ENCODE peak calls at places on chromosomes 5 and 9, in four cellular contexts. B is K562, F is GM12891, J is GM12878. P is an unnamed sample.

GRCh38 chr5:40838076-40838475 is 3.1 kb upstream of the RPL37 start:
- DNase-seq in B (no peak), J (no peak), F (no peak), P (no peak)

GRCh38 chr9:77647659-77648457 is at the start of gene GNA14:
- DNase-seq in J (no peak), B (no peak), F (peak; percentile 11), P (no peak)

GRCh38 chr9:121483473-121484031 is 16.1 kb downstream of the GGTA1 start:
- DNase-seq in F (no peak), J (no peak), B (no peak), P (no peak)

GRCh38 chr9:126514037-126514821 is 99.5 kb upstream of the LMX1B start:
- DNase-seq in F (peak; percentile 52), B (peak; percentile 93), J (no peak), P (no peak)

GRCh38 chr9:112179816-112180215 is 4.7 kb upstream of the SUSD1 start:
- DNase-seq in B (no peak), F (no peak), J (no peak), P (no peak)

GRCh38 chr9:110650261-110650660 is 18.3 kb upstream of the MUSK start:
- DNase-seq in J (no peak), F (no peak), B (no peak), P (no peak)

GRCh38 chr9:97907632-97908031 is 14.7 kb downstream of the TRMO start:
- DNase-seq in F (no peak), J (no peak), B (no peak), P (no peak)

GRCh38 chr5:16574789-16575785 is 41.7 kb downstream of the RETREG1 start:
- DNase-seq in J (no peak), F (no peak), B (no peak), P (no peak)

GRCh38 chr5:157602505-157602904 is 26.9 kb upstream of the ADAM19 start:
- DNase-seq in B (no peak), J (no peak), F (no peak), P (no peak)

GRCh38 chr9:106862946-106863740 is at the start of gene ZNF462:
- DNase-seq in B (no peak), F (no peak), J (no peak), P (no peak)

GRCh38 chr5:136025900-136026299 is 2.9 kb upstream of the TGFBI start:
- DNase-seq in J (no peak), F (no peak), B (no peak), P (no peak)

GRCh38 chr9:91483189-91483691 is 59.6 kb upstream of the NFIL3 start:
- DNase-seq in J (no peak), B (no peak), F (no peak), P (no peak)

GRCh38 chr5:74201334-74202081 is 439.0 kb downstream of the ENC1 start:
- DNase-seq in B (no peak), F (no peak), J (peak; percentile 63), P (no peak)

GRCh38 chr9:111711548-111711947 is 50.1 kb downstream of the GNG10 start:
- DNase-seq in B (no peak), J (no peak), F (no peak), P (no peak)

GRCh38 chr5:113538313-113538712 is 24.8 kb downstream of the YTHDC2 start:
- DNase-seq in B (no peak), F (no peak), J (no peak), P (no peak)

GRCh38 chr5:160445132-160445531 is 23.5 kb downstream of the PTTG1 start:
- DNase-seq in B (no peak), J (no peak), F (no peak), P (no peak)

GRCh38 chr9:128244443-128245226 is 31.2 kb downstream of the GOLGA2 start:
- DNase-seq in F (no peak), B (peak; percentile 76), J (no peak), P (peak; percentile 89)

GRCh38 chr5:91641730-91642350 is 258.7 kb upstream of the ARRDC3 start:
- DNase-seq in B (peak; percentile 25), J (no peak), F (no peak), P (no peak)

GRCh38 chr5:68454766-68455165 is 239.2 kb downstream of the PIK3R1 start:
- DNase-seq in J (no peak), F (no peak), B (no peak), P (no peak)

GRCh38 chr9:35489313-35490154 is at the start of gene RUSC2:
- DNase-seq in B (peak; percentile 76), J (no peak), F (peak; percentile 26), P (peak; percentile 64)

GRCh38 chr5:156414381-156414780 is 87.4 kb downstream of the SGCD start:
- DNase-seq in B (no peak), F (no peak), J (no peak), P (no peak)

GRCh38 chr5:128121679-128122078 is 38.1 kb downstream of the SLC12A2 start:
- DNase-seq in B (no peak), F (no peak), J (no peak), P (no peak)
- TF ChIP-seq SPI1 in B (no peak), F (no peak), J (no peak), P (no peak)

DNA sequence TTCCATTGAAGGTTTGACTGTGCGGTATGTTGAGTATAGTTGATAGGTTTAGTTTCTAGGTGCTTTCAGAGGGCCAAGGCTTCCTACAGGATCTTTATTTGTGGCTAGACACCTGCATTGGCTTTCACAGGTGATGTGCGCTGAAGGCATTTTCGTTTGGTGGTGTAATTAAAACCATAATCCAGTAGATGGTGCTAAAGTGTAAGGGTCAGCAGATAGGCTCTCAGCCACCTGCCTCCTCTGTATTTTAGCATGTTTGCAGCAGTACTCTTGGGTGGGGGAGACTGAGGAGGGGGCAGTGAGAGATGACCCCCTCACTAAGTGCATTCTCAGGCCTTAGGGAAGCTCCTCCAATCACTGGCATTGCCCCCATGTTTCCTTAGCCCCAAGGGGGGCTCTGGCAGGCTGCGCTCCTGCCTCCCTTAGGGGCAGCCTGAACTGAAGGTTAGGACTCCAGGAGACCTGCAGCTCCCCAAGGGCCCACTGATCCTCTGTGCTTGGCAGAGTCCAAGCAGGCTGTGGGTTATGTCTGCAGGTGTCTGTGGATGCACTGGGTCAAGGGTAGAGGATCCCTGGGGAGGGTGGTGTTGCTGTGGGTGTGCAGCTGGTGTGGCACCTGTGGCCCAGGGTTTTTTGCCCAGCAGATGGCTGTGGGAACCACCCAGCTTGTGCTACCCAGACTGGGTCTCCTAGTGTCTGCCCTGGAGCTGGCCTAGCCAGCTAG is 23.4 kb downstream of the CDK20 start:
- DNase-seq in F (no peak), J (no peak), B (peak; percentile 55), P (peak; percentile 7)
- TF ChIP-seq SPI1 in F (no peak), J (no peak), B (no peak), P (no peak)

DNA sequence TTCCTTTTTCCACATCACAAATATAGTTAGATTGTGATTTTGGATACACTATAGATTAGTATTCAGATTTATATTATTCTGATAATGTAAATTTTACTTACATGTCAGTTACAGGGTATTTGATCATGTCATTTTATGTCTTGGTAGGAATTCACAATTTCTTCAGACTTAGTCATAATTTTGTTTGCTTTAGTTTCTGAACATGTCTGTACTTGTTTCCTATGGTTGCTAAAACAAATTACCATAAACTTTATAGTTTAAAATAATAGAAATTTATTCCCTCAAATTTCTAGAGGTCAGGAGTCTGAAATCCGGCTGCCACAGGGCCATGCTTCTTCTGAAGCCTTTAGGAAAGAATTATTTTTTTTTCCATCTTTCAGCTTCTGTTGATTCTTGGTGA is 1817.2 kb upstream of the CDH9 start:
- DNase-seq in B (no peak), F (no peak), J (no peak), P (no peak)
- TF ChIP-seq SPI1 in B (no peak), F (no peak), J (no peak), P (no peak)

DNA sequence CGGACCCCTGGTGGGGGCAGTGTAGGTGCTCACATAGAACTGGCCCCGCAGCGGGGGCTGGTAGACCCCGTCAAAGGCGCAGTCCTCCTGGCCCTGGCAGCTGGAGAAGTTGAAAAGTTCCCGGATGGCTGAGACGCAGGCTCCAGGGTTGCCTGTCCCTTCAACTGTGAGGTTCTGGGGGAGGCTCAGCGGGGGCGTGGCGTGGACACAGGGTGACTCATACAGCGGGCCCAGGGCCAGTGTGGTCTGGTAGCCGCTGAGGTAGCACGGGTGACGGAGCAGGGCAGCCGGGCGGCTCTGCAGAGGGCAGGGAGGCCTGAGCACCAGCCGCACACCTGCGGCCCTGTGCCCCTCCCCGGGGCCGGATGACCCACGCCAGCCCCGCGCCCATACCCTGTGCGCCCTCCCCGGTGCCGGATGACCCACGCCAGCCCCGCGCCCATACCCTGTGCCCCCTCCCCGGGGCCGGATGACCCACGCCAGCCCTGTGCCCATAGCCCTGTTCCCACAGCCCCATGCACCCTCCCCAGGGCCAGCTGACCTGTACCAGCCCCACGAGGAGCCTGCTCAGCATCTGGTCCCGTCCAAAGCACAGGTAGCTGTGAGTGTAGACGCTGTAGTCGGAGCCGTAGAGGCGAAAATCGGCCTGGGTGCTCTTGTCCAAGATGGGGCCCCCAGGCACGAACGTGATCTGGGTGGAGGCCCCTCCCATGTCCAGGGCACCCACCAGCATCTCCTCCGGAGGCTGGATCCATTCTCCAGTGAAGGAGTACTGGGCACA is 5.0 kb downstream of the ENTPD8 start:
- DNase-seq in F (no peak), B (peak; percentile 94), J (no peak), P (no peak)
- TF ChIP-seq SPI1 in F (no peak), B (no peak), J (no peak), P (no peak)

GRCh38 chr9:93192721-93193372 is 8.9 kb downstream of the WNK2 start:
- DNase-seq in B (no peak), F (no peak), J (no peak), P (no peak)

GRCh38 chr9:93196095-93197055 is 12.4 kb downstream of the WNK2 start:
- DNase-seq in B (no peak), J (no peak), F (no peak), P (no peak)

GRCh38 chr9:93193978-93194377 is 10.0 kb downstream of the WNK2 start:
- DNase-seq in J (no peak), F (no peak), B (no peak), P (no peak)

GRCh38 chr9:93193373-93193725 is 9.4 kb downstream of the WNK2 start:
- DNase-seq in B (no peak), J (no peak), F (no peak), P (no peak)

GRCh38 chr9:93194584-93194983 is 10.6 kb downstream of the WNK2 start:
- DNase-seq in J (no peak), F (no peak), B (no peak), P (no peak)
- TF ChIP-seq SPI1 in J (no peak), F (no peak), B (no peak), P (no peak)

P was measured in HL-60.